ENCODE peak calls at places on chromosome 22, in ten cellular contexts. B is heart right ventricle, G is AG04450, J is mesendoderm, S is WTC11, L is KBM-7, E is retinal pigment epithelial cell, V is body of pancreas, F is anterior cingulate cortex, Y is AG09309. Z is an unnamed sample.

GRCh38 chr22:37254867-37255233 is 10.8 kb upstream of the RAC2 start:
- DNase-seq in B (no peak), F (no peak), J (no peak), E (peak), S (no peak), V (no peak), Y (no peak), L (no peak), G (no peak), Z (no peak)

GRCh38 chr22:31102441-31103081 is 4.8 kb downstream of the SELENOM start:
- DNase-seq in J (peak), V (peak), Y (peak), E (peak), L (no peak), F (no peak), S (no peak), G (peak), B (peak), Z (no peak)

GRCh38 chr22:37077802-37078448 is 26.4 kb downstream of the KCTD17 start:
- DNase-seq in V (peak), J (peak), B (no peak), E (no peak), L (peak), Y (no peak), G (peak), F (peak), S (peak), Z (peak)

GRCh38 chr22:22397875-22398524 is 110.5 kb downstream of the ZNF280B start:
- DNase-seq in G (no peak), F (no peak), Y (no peak), B (peak), J (no peak), S (no peak), V (no peak), E (no peak), L (no peak), Z (no peak)

GRCh38 chr22:33962409-33962808 is 42.1 kb upstream of the LARGE1 start:
- DNase-seq in G (no peak), Y (no peak), J (no peak), S (no peak), E (no peak), L (no peak), F (no peak), B (no peak), V (no peak), Z (no peak)

GRCh38 chr22:46577361-46578249 is 40.2 kb upstream of the CELSR1 start:
- DNase-seq in B (no peak), G (no peak), F (no peak), S (peak), Y (no peak), L (no peak), V (peak), J (no peak), E (no peak), Z (no peak)

GRCh38 chr22:37121887-37122591 is 12.5 kb upstream of the TMPRSS6 start:
- DNase-seq in S (no peak), J (peak), G (no peak), B (no peak), L (peak), F (no peak), Y (no peak), V (no peak), E (no peak), Z (peak)

GRCh38 chr22:50675553-50676199 is 3.1 kb downstream of the SHANK3 start:
- DNase-seq in S (no peak), F (no peak), V (no peak), G (no peak), E (no peak), B (no peak), L (no peak), Y (no peak), J (no peak), Z (no peak)

GRCh38 chr22:49749885-49750510 is 77.7 kb downstream of the BRD1 start:
- DNase-seq in V (no peak), S (no peak), E (no peak), F (no peak), G (no peak), J (no peak), B (no peak), Y (no peak), L (no peak), Z (no peak)

GRCh38 chr22:27973851-27974250 is 54.8 kb upstream of the PITPNB start:
- DNase-seq in F (no peak), G (no peak), S (no peak), B (no peak), Y (no peak), V (no peak), E (no peak), L (no peak), J (no peak), Z (no peak)

GRCh38 chr22:30054764-30055069 is 25.5 kb upstream of the HORMAD2 start:
- DNase-seq in V (no peak), F (no peak), J (no peak), B (no peak), Y (no peak), G (no peak), S (no peak), E (no peak), L (no peak), Z (no peak)

GRCh38 chr22:31926086-31926485 is 18.2 kb upstream of the YWHAH start:
- DNase-seq in V (no peak), G (no peak), S (no peak), L (no peak), F (no peak), J (no peak), Y (no peak), E (no peak), B (no peak), Z (no peak)

Z was measured in central memory CD8-positive, alpha-beta T cell.